ENCODE peak calls at places on chromosome 6, in ten cellular contexts. H is activated naive CD8-positive, alpha-beta T cell treated with anti-CD3 and anti-CD28 coated beads, Interleukin-2, amount 50 U/mL, for 24 hours; B is Right ventricle myocardium superior; E is left ventricle myocardium superior; V is CD4-positive, alpha-beta T cell; D is tibial artery; L is GF-D8; S is KG1; Y is cardiac fibroblast; C is AG20443. K is an unnamed sample.

GRCh38 chr6:17393335-17394191 is at the start of gene CAP2:
- DNase-seq in S (no peak), V (no peak), E (peak; percentile 81), L (no peak), B (peak; percentile 77), D (peak; percentile 51), Y (peak; percentile 60), C (peak; percentile 86), H (no peak), K (peak; percentile 74)

GRCh38 chr6:139364302-139364981 is 10.0 kb downstream of the CITED2 start:
- DNase-seq in L (peak; percentile 29), H (no peak), D (no peak), E (no peak), Y (peak; percentile 70), S (peak; percentile 38), B (no peak), V (no peak), C (peak; percentile 50), K (no peak)

GRCh38 chr6:129748212-129748900 is 38.4 kb upstream of the ARHGAP18 start:
- DNase-seq in V (peak; percentile 13), B (no peak), D (peak; percentile 23), C (no peak), H (peak; percentile 58), S (no peak), L (no peak), E (peak; percentile 24), Y (peak; percentile 50), K (no peak)

GRCh38 chr6:39790772-39791171 is 1.4 kb upstream of the DAAM2 start:
- DNase-seq in S (no peak), C (peak; percentile 59), V (no peak), Y (no peak), L (no peak), D (no peak), E (no peak), H (no peak), B (no peak), K (no peak)

GRCh38 chr6:167703347-167703746 is 123.4 kb upstream of the AFDN start:
- DNase-seq in D (no peak), V (no peak), L (no peak), E (no peak), Y (no peak), C (no peak), B (no peak), S (no peak), H (no peak), K (no peak)

GRCh38 chr6:35566794-35567193 is 54.1 kb upstream of the TULP1 start:
- DNase-seq in C (no peak), V (no peak), Y (no peak), E (no peak), D (no peak), L (no peak), S (no peak), B (no peak), H (no peak), K (no peak)

GRCh38 chr6:163945813-163946212 is 531.3 kb downstream of the QKI start:
- DNase-seq in E (no peak), H (no peak), B (no peak), D (no peak), L (no peak), S (no peak), C (no peak), Y (no peak), V (no peak), K (no peak)

GRCh38 chr6:148934534-148934933 is 187.7 kb downstream of the UST start:
- DNase-seq in V (no peak), Y (peak; percentile 52), S (no peak), L (no peak), H (no peak), E (peak; percentile 38), D (peak; percentile 74), C (peak; percentile 63), B (peak; percentile 54), K (no peak)

GRCh38 chr6:122995930-122996796 is at the start of gene CLVS2:
- DNase-seq in E (peak; percentile 29), V (no peak), Y (peak; percentile 35), H (no peak), L (no peak), S (no peak), B (no peak), D (no peak), C (peak; percentile 72), K (peak; percentile 75)

GRCh38 chr6:142329486-142330113 is 27.8 kb downstream of the ADGRG6 start:
- DNase-seq in E (no peak), C (no peak), Y (no peak), L (no peak), H (no peak), V (no peak), B (no peak), D (no peak), S (no peak), K (no peak)

GRCh38 chr6:1315560-1316386 is 3.9 kb downstream of the FOXQ1 start:
- DNase-seq in H (no peak), B (no peak), S (no peak), C (no peak), E (no peak), D (no peak), V (no peak), L (no peak), Y (no peak), K (no peak)

GRCh38 chr6:129700666-129701065 is 9.3 kb downstream of the ARHGAP18 start:
- DNase-seq in L (no peak), Y (no peak), S (no peak), E (no peak), V (no peak), D (no peak), B (no peak), H (no peak), C (no peak), K (no peak)

GRCh38 chr6:18674346-18674745 is 287.2 kb downstream of the RNF144B start:
- DNase-seq in L (no peak), B (no peak), Y (no peak), S (no peak), V (no peak), D (no peak), C (no peak), E (no peak), H (no peak), K (no peak)

GRCh38 chr6:85460951-85461805 is 11.3 kb downstream of the NT5E start:
- DNase-seq in H (peak; percentile 52), L (peak; percentile 29), E (no peak), B (no peak), S (peak; percentile 27), V (peak; percentile 12), D (peak; percentile 28), C (no peak), Y (peak; percentile 90), K (no peak)

GRCh38 chr6:101396552-101397173 is 3.2 kb downstream of the GRIK2 start:
- DNase-seq in S (peak; percentile 22), L (no peak), D (no peak), Y (peak; percentile 69), E (peak; percentile 65), B (peak; percentile 68), V (no peak), H (peak; percentile 36), C (peak; percentile 25), K (peak; percentile 42)

GRCh38 chr6:34580707-34581560 is 24.8 kb upstream of the SPDEF start:
- DNase-seq in C (no peak), S (no peak), E (no peak), H (no peak), B (no peak), Y (peak; percentile 80), D (no peak), V (no peak), L (no peak), K (no peak)

GRCh38 chr6:45898941-45899682 is 116.5 kb downstream of the CLIC5 start:
- DNase-seq in C (no peak), L (no peak), V (no peak), Y (no peak), S (no peak), H (no peak), B (no peak), D (no peak), E (no peak), K (no peak)

GRCh38 chr6:96075826-96076225 is 60.1 kb downstream of the FUT9 start:
- DNase-seq in B (no peak), V (no peak), H (no peak), C (no peak), S (no peak), Y (no peak), E (no peak), D (no peak), L (no peak), K (no peak)

GRCh38 chr6:31737315-31738047 is 1.2 kb upstream of the CLIC1 start:
- DNase-seq in D (no peak), B (no peak), L (peak; percentile 84), Y (peak; percentile 57), V (no peak), E (no peak), C (no peak), S (peak; percentile 84), H (peak; percentile 23), K (no peak)

GRCh38 chr6:11785449-11785951 is 6.9 kb upstream of the ADTRP start:
- DNase-seq in B (no peak), D (no peak), V (no peak), L (no peak), Y (no peak), E (no peak), H (no peak), S (no peak), C (no peak), K (no peak)

K was measured in left lung.